ENCODE peak calls at places on chromosomes 5 and 9, in five cellular contexts. E is neuronal stem cell, M is H1, Q is IMR-90, W is trophoblast cell. D is an unnamed sample.

GRCh38 chr9:32490601-32491000 is 35.4 kb downstream of the RIGI start:
- DNase-seq in W (no peak), Q (no peak), E (no peak), M (no peak), D (no peak)

GRCh38 chr9:137423810-137424291 is 658 bp downstream of the NOXA1 start:
- DNase-seq in Q (no peak), M (no peak), W (peak; percentile 78), E (no peak), D (no peak)

GRCh38 chr5:99004960-99005359 is 76.2 kb upstream of the CHD1 start:
- DNase-seq in Q (no peak), E (no peak), W (peak; percentile 8), M (no peak), D (no peak)

GRCh38 chr9:128595471-128595870 is 43.1 kb downstream of the SPTAN1 start:
- DNase-seq in E (no peak), Q (no peak), M (no peak), W (no peak), D (no peak)

GRCh38 chr5:38871790-38872551 is 26.2 kb downstream of the OSMR start:
- DNase-seq in M (no peak), E (no peak), W (peak; percentile 97), Q (peak; percentile 100), D (peak; percentile 99)

GRCh38 chr9:130137870-130138653 is 34.1 kb upstream of the NCS1 start:
- DNase-seq in Q (peak; percentile 98), M (peak; percentile 64), W (peak; percentile 76), E (peak; percentile 29), D (peak; percentile 95)

GRCh38 chr9:110777201-110777842 is 108.7 kb downstream of the MUSK start:
- DNase-seq in Q (peak; percentile 36), E (peak; percentile 33), M (no peak), W (no peak), D (peak; percentile 32)

GRCh38 chr9:75269202-75269601 is 180.9 kb downstream of the OSTF1 start:
- DNase-seq in Q (no peak), E (no peak), M (no peak), W (no peak), D (no peak)

GRCh38 chr9:90680534-90680933 is 37.9 kb upstream of the DIRAS2 start:
- DNase-seq in M (no peak), E (no peak), W (no peak), Q (no peak), D (no peak)

GRCh38 chr5:145983461-145983860 is 47.1 kb downstream of the SH3RF2 start:
- DNase-seq in E (no peak), W (no peak), Q (no peak), M (no peak), D (no peak)

GRCh38 chr9:76459691-76460635 is 981 bp downstream of the GCNT1 start:
- DNase-seq in Q (peak; percentile 62), E (peak; percentile 23), M (peak; percentile 65), W (peak; percentile 93), D (peak; percentile 73)

GRCh38 chr9:93509084-93509483 is 55.7 kb upstream of the FAM120AOS start:
- DNase-seq in Q (no peak), W (no peak), E (no peak), M (no peak), D (no peak)

GRCh38 chr5:96096724-96097123 is 135.1 kb upstream of the ELL2 start:
- DNase-seq in W (no peak), M (no peak), E (no peak), Q (no peak), D (no peak)

GRCh38 chr9:34558911-34559615 is 30.5 kb downstream of the CNTFR start:
- DNase-seq in E (no peak), W (no peak), Q (no peak), M (no peak), D (no peak)

GRCh38 chr5:135217669-135218485 is 181.2 kb downstream of the MACROH2A1 start:
- DNase-seq in W (no peak), M (peak; percentile 61), E (no peak), Q (no peak), D (no peak)

GRCh38 chr9:117555964-117556629 is 141.2 kb upstream of the ASTN2 start:
- DNase-seq in Q (no peak), E (peak; percentile 17), W (peak; percentile 73), M (peak; percentile 89), D (peak; percentile 10)

GRCh38 chr5:174413520-174414314 is 310.7 kb upstream of the MSX2 start:
- DNase-seq in M (no peak), E (no peak), W (peak; percentile 18), Q (peak; percentile 84), D (peak; percentile 20)

GRCh38 chr5:14954620-14955343 is 83.2 kb upstream of the ANKH start:
- DNase-seq in E (no peak), Q (no peak), M (no peak), W (no peak), D (peak; percentile 51)

GRCh38 chr5:40410231-40410861 is 269.4 kb upstream of the PTGER4 start:
- DNase-seq in Q (peak; percentile 49), E (no peak), M (no peak), W (peak; percentile 66), D (peak; percentile 84)

GRCh38 chr9:136996361-136997281 is at the start of gene CLIC3:
- DNase-seq in M (peak; percentile 74), E (no peak), W (peak; percentile 92), Q (no peak), D (peak; percentile 22)

GRCh38 chr9:129111762-129112151 is 542 bp downstream of the PTPA start:
- DNase-seq in M (no peak), Q (peak; percentile 45), E (no peak), W (no peak), D (peak; percentile 62)

GRCh38 chr5:85921590-85921989 is 696.2 kb upstream of the COX7C start:
- DNase-seq in W (no peak), Q (no peak), M (no peak), E (no peak), D (no peak)
- H3K14ac ChIP-seq in W (no peak overlapping the region), Q (no peak overlapping the region), M (no peak overlapping the region), E (no peak overlapping the region), D (no peak overlapping the region)

DNA sequence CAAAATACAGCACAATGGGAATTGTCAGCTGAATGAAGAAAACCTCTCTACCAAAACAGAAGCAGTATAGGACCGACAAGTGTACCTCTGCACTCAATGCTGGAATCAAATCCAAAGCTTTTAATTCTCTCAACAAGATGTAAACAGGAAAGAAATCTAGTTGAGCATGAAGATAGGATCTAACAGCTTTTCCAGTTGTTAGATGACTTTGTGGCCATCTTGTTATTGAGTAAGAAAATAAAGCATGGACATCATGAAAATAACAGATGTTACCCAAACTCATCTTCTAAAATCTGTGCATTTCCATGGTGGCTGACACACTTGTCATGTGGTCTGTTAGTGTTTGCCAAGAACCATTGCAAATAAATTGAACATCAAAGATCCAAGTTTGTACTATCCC is 34.7 kb downstream of the SREK1 start:
- DNase-seq in E (no peak), Q (no peak), M (no peak), W (no peak), D (no peak)
- H3K36me3 ChIP-seq in E (peaks cover 9% of the 10 kb centered on the region), Q (peaks cover 9% of the 10 kb centered on the region), M (peaks cover 2% of the 10 kb centered on the region), W (no peaks in the 10 kb centered on the region), D (peaks cover 91% of the 10 kb centered on the region)

GRCh38 chr9:116471943-116472506 is 215.1 kb upstream of the TRIM32 start:
- DNase-seq in W (no peak), Q (no peak), E (no peak), M (peak; percentile 45), D (no peak)

GRCh38 chr9:116469128-116469527 is 218.0 kb upstream of the TRIM32 start:
- DNase-seq in M (peak; percentile 26), Q (no peak), E (no peak), W (no peak), D (no peak)

GRCh38 chr9:116467740-116468351 is 219.3 kb upstream of the TRIM32 start:
- DNase-seq in Q (no peak), E (no peak), W (no peak), M (no peak), D (peak; percentile 11)

GRCh38 chr9:116468369-116468768 is 218.7 kb upstream of the TRIM32 start:
- DNase-seq in M (no peak), Q (no peak), W (no peak), E (no peak), D (no peak)

GRCh38 chr9:116471093-116471906 is 215.8 kb upstream of the TRIM32 start:
- DNase-seq in M (peak; percentile 60), Q (peak; percentile 53), E (peak; percentile 70), W (no peak), D (peak; percentile 47)
- H2BK120ac ChIP-seq in M (peak overlapping the region; percentile 96), Q (peak overlapping the region; percentile 24), E (no peak overlapping the region), W (no peak overlapping the region), D (no peak overlapping the region)

GRCh38 chr9:120714846-120715231 is 569 bp upstream of the MEGF9 start:
- DNase-seq in M (no peak), E (no peak), W (peak; percentile 51), Q (no peak), D (no peak)
- H3K14ac ChIP-seq in M (peak overlapping the region; percentile 27), E (peak overlapping the region; percentile 94), W (peak overlapping the region; percentile 96), Q (peak overlapping the region; percentile 72), D (peak overlapping the region; percentile 57)

GRCh38 chr5:133088064-133088463 is 36.3 kb downstream of the HSPA4 start:
- DNase-seq in Q (no peak), E (no peak), M (no peak), W (no peak), D (no peak)
- H3K36me3 ChIP-seq in Q (peaks cover 33% of the 10 kb centered on the region), E (peaks cover 21% of the 10 kb centered on the region), M (peaks cover 10% of the 10 kb centered on the region), W (peaks cover 21% of the 10 kb centered on the region), D (peaks cover 79% of the 10 kb centered on the region)